ENCODE peak calls at places on chromosome 17, in seven cellular contexts. K is body of pancreas; Q is psoas muscle; C is neural progenitor cell; W is A549; O is CD8-positive, alpha-beta T cell; Y is fibroblast of lung. S is an unnamed sample.

GRCh38 chr17:17819111-17819510 is 17.7 kb downstream of the SREBF1 start:
- DNase-seq in K (no peak), Y (no peak), Q (no peak), O (no peak), C (no peak), W (no peak), S (no peak)

GRCh38 chr17:3572231-3572630 is 14.6 kb upstream of the TRPV3 start:
- DNase-seq in C (no peak), K (no peak), Q (no peak), O (no peak), W (no peak), Y (no peak), S (no peak)

GRCh38 chr17:8948462-8948861 is 17.0 kb downstream of the PIK3R5 start:
- DNase-seq in Y (no peak), W (no peak), O (no peak), Q (no peak), C (no peak), K (no peak), S (no peak)

GRCh38 chr17:42312285-42313130 is 24.2 kb downstream of the STAT5A start:
- DNase-seq in Y (peak; percentile 83), K (peak; percentile 64), W (peak; percentile 86), Q (peak; percentile 89), C (peak; percentile 95), O (peak; percentile 45), S (peak; percentile 58)

GRCh38 chr17:4365103-4365627 is 1.3 kb downstream of the UBE2G1 start:
- DNase-seq in Q (peak; percentile 93), C (peak; percentile 92), K (peak; percentile 90), O (peak; percentile 74), W (peak; percentile 98), Y (peak; percentile 93), S (peak; percentile 94)

GRCh38 chr17:40303009-40303657 is 5.8 kb upstream of the RARA start:
- DNase-seq in O (no peak), C (peak; percentile 63), W (peak; percentile 78), K (peak; percentile 64), Y (peak; percentile 85), Q (no peak), S (peak; percentile 54)

GRCh38 chr17:33124871-33125551 is 133.4 kb downstream of the SPACA3 start:
- DNase-seq in K (no peak), C (no peak), W (no peak), O (no peak), Y (no peak), Q (no peak), S (no peak)

GRCh38 chr17:79836952-79837887 is 2.0 kb downstream of the CBX4 start:
- DNase-seq in Y (peak; percentile 81), W (peak; percentile 80), Q (peak; percentile 76), O (no peak), C (peak; percentile 63), K (peak; percentile 92), S (peak; percentile 83)

GRCh38 chr17:1861391-1862010 is 31.7 kb downstream of the RPA1 start:
- DNase-seq in Y (no peak), Q (no peak), C (no peak), O (no peak), K (no peak), W (no peak), S (no peak)

GRCh38 chr17:70484496-70484895 is 315.2 kb downstream of the KCNJ2 start:
- DNase-seq in K (no peak), C (no peak), W (no peak), Y (no peak), Q (no peak), O (no peak), S (no peak)

GRCh38 chr17:63035271-63035670 is 69.2 kb downstream of the TANC2 start:
- DNase-seq in W (no peak), C (no peak), Q (no peak), O (no peak), K (no peak), Y (peak; percentile 85), S (no peak)

GRCh38 chr17:5500804-5501391 is 14.5 kb downstream of the MIS12 start:
- DNase-seq in C (peak; percentile 100), W (peak; percentile 91), Y (peak; percentile 85), K (peak; percentile 44), O (peak; percentile 62), Q (peak; percentile 76), S (peak; percentile 53)

GRCh38 chr17:36650096-36650764 is 48.8 kb downstream of the MRM1 start:
- DNase-seq in K (no peak), W (no peak), Q (no peak), O (no peak), Y (no peak), C (peak; percentile 39), S (no peak)

GRCh38 chr17:69779378-69780214 is 295.4 kb upstream of the KCNJ16 start:
- DNase-seq in O (no peak), Q (no peak), W (peak; percentile 33), K (no peak), C (no peak), Y (peak; percentile 69), S (no peak)

GRCh38 chr17:10807704-10808128 is 3.8 kb upstream of the TMEM238L start:
- DNase-seq in C (no peak), O (no peak), Q (no peak), W (no peak), K (no peak), Y (no peak), S (no peak)

GRCh38 chr17:69943058-69943457 is 132.0 kb upstream of the KCNJ16 start:
- DNase-seq in O (no peak), K (no peak), Y (no peak), Q (no peak), W (no peak), C (no peak), S (no peak)

GRCh38 chr17:63356275-63356905 is 89.7 kb downstream of the CYB561 start:
- DNase-seq in Y (peak; percentile 90), O (no peak), K (no peak), Q (no peak), C (no peak), W (no peak), S (peak; percentile 46)

GRCh38 chr17:75738218-75738802 is 17.1 kb downstream of the ITGB4 start:
- DNase-seq in K (no peak), Y (no peak), O (no peak), Q (peak; percentile 44), W (no peak), C (no peak), S (no peak)

GRCh38 chr17:69717214-69717613 is 302.7 kb downstream of the MAP2K6 start:
- DNase-seq in C (no peak), O (no peak), Y (no peak), K (no peak), Q (no peak), W (no peak), S (no peak)

GRCh38 chr17:72187544-72187943 is 66.7 kb downstream of the SOX9 start:
- DNase-seq in O (no peak), Y (peak; percentile 42), Q (peak; percentile 58), C (peak; percentile 45), W (no peak), K (peak; percentile 29), S (no peak)

GRCh38 chr17:28228109-28228840 is 90.7 kb upstream of the TMEM97 start:
- DNase-seq in Q (no peak), W (peak; percentile 55), K (no peak), O (no peak), Y (no peak), C (peak; percentile 50), S (no peak)

GRCh38 chr17:38815576-38816193 is 9.4 kb downstream of the CWC25 start:
- DNase-seq in C (no peak), K (no peak), Y (peak; percentile 22), O (no peak), Q (no peak), W (peak; percentile 72), S (peak; percentile 45)

GRCh38 chr17:38554430-38555350 is 51.1 kb downstream of the SRCIN1 start:
- DNase-seq in W (no peak), O (no peak), K (no peak), Y (peak; percentile 14), C (no peak), Q (no peak), S (no peak)

GRCh38 chr17:62017912-62018311 is 47.2 kb downstream of the MED13 start:
- DNase-seq in Q (no peak), W (no peak), Y (peak; percentile 20), O (no peak), K (no peak), C (no peak), S (no peak)

GRCh38 chr17:60169921-60170817 is 20.4 kb downstream of the CA4 start:
- DNase-seq in O (no peak), Y (peak; percentile 45), C (no peak), Q (peak; percentile 49), K (no peak), W (no peak), S (no peak)

DNA sequence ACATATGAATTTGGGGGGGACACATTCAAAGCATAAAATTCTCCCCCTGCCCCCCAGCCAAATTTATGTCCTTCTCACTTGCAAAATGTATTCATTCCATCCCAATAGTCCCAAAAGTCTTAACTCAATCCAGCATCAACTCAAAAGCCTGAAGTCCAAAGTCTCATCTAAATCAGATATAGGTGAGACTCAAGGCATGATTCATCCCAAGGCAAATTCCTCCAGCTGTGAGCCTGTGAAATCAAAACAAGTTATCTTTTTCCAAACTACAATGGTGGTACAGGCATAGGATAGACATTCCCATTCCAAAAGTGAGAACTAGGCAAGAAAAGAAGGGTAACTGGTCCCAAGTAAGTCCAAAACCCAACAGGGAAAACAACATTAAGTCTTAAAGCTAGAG is 5.9 kb upstream of the GOSR2 start:
- DNase-seq in W (no peak), Q (no peak), O (no peak), K (no peak), Y (no peak), C (no peak), S (no peak)
- H3K27ac ChIP-seq in W (no peak overlapping the region), Q (no peak overlapping the region), O (no peak overlapping the region), K (no peak overlapping the region), Y (no peak overlapping the region), C (no peak overlapping the region), S (no peak overlapping the region)

GRCh38 chr17:73819440-73820395 is 175.5 kb upstream of the SDK2 start:
- DNase-seq in Y (no peak), C (no peak), Q (no peak), W (no peak), O (no peak), K (no peak), S (no peak)
- TF ChIP-seq CTCF in Y (no peak), C (no peak), Q (no peak), W (no peak), O (no peak), K (no peak), S (no peak)

GRCh38 chr17:18916816-18917496 is 35.0 kb upstream of the SLC5A10 start:
- DNase-seq in W (no peak), Q (no peak), C (no peak), K (no peak), Y (no peak), O (no peak), S (no peak)

GRCh38 chr17:18921485-18921884 is 30.5 kb upstream of the SLC5A10 start:
- DNase-seq in W (no peak), Y (no peak), C (no peak), O (no peak), K (no peak), Q (no peak), S (no peak)

GRCh38 chr17:18920911-18921441 is 31.0 kb upstream of the SLC5A10 start:
- DNase-seq in O (no peak), W (no peak), C (no peak), K (no peak), Y (no peak), Q (no peak), S (peak; percentile 38)

GRCh38 chr17:18919963-18920362 is 32.0 kb upstream of the SLC5A10 start:
- DNase-seq in C (no peak), Q (no peak), K (no peak), Y (no peak), W (no peak), O (no peak), S (no peak)

GRCh38 chr17:18917506-18918032 is 34.4 kb upstream of the SLC5A10 start:
- DNase-seq in K (no peak), C (no peak), Q (no peak), Y (no peak), O (no peak), W (no peak), S (no peak)
- H3K27ac ChIP-seq in K (no peak overlapping the region), C (no peak overlapping the region), Q (no peak overlapping the region), Y (no peak overlapping the region), O (no peak overlapping the region), W (no peak overlapping the region), S (no peak overlapping the region)

GRCh38 chr17:6724009-6724408 is 10.8 kb upstream of the SLC13A5 start:
- DNase-seq in W (no peak), C (no peak), K (no peak), Q (no peak), O (no peak), Y (no peak), S (no peak)
- TF ChIP-seq CTCF in W (no peak), C (no peak), K (no peak), Q (no peak), O (no peak), Y (no peak), S (no peak)

S was measured in RWPE1.